ENCODE peak calls at places on chromosomes 1 and 21, in nine cellular contexts. D, L, X, N, W, F, C, A and E are unnamed samples.

GRCh38 chr1:209803568-209803967 is 2.4 kb downstream of the IRF6 start:
- DNase-seq in A (no peak), F (no peak), W (no peak), C (no peak), D (no peak), N (no peak), X (no peak), L (no peak), E (no peak)

GRCh38 chr21:39602793-39603192 is 9.9 kb upstream of the B3GALT5 start:
- DNase-seq in N (no peak), L (no peak), A (no peak), C (no peak), D (no peak), F (no peak), W (no peak), X (no peak), E (no peak)

GRCh38 chr1:170530972-170531757 is 801 bp upstream of the GORAB start:
- DNase-seq in W (peak; percentile 20), A (peak; percentile 55), L (no peak), N (peak; percentile 1), C (no peak), F (peak; percentile 40), X (no peak), D (peak; percentile 10), E (no peak)

GRCh38 chr1:180912801-180913616 is at the start of gene KIAA1614:
- DNase-seq in A (peak; percentile 84), D (no peak), C (no peak), L (no peak), F (peak; percentile 29), X (no peak), W (peak; percentile 22), N (peak; percentile 76), E (no peak)

GRCh38 chr1:201011616-201012015 is 11.9 kb downstream of the KIF21B start:
- DNase-seq in W (no peak), C (no peak), F (no peak), L (no peak), D (no peak), A (no peak), N (peak; percentile 87), X (no peak), E (no peak)

GRCh38 chr1:13513885-13514546 is at the start of gene LRRC38:
- DNase-seq in X (no peak), L (no peak), D (no peak), F (no peak), C (no peak), W (peak; percentile 64), A (peak; percentile 81), N (no peak), E (no peak)

GRCh38 chr1:3729594-3730555 is 22.4 kb upstream of the CCDC27 start:
- DNase-seq in L (no peak), D (no peak), A (peak; percentile 74), F (no peak), C (no peak), W (no peak), N (no peak), X (no peak), E (no peak)

GRCh38 chr1:74935446-74935845 is 198.7 kb upstream of the LHX8 start:
- DNase-seq in X (no peak), D (no peak), W (no peak), F (no peak), N (no peak), A (no peak), L (no peak), C (no peak), E (no peak)

GRCh38 chr1:94324168-94324544 is 86.8 kb upstream of the ARHGAP29 start:
- DNase-seq in L (no peak), W (peak; percentile 17), N (no peak), A (no peak), F (no peak), D (no peak), X (no peak), C (no peak), E (no peak)

GRCh38 chr1:232036161-232036942 is 409.8 kb downstream of the DISC1 start:
- DNase-seq in L (no peak), N (no peak), C (no peak), W (no peak), F (no peak), X (no peak), A (no peak), D (no peak), E (no peak)

GRCh38 chr1:55447488-55447887 is 232.3 kb upstream of the USP24 start:
- DNase-seq in A (no peak), L (no peak), D (peak; percentile 95), W (no peak), X (no peak), F (peak; percentile 23), N (no peak), C (no peak), E (peak; percentile 60)

GRCh38 chr1:201334325-201335173 is 42.9 kb downstream of the TNNT2 start:
- DNase-seq in D (no peak), A (no peak), C (no peak), W (peak; percentile 80), L (no peak), X (no peak), F (no peak), N (no peak), E (no peak)

GRCh38 chr1:68207129-68207689 is 25.1 kb downstream of the WLS start:
- DNase-seq in A (no peak), N (no peak), F (peak; percentile 29), W (peak; percentile 65), D (no peak), X (no peak), C (no peak), L (no peak), E (no peak)

GRCh38 chr1:55428944-55429931 is 214.1 kb upstream of the USP24 start:
- DNase-seq in D (peak; percentile 100), C (peak; percentile 88), F (peak; percentile 96), X (no peak), N (peak; percentile 5), L (no peak), W (peak; percentile 7), A (peak; percentile 61), E (peak; percentile 93)

GRCh38 chr1:43729816-43730463 is 22.6 kb downstream of the ST3GAL3 start:
- DNase-seq in D (no peak), L (no peak), W (no peak), X (no peak), A (no peak), C (no peak), N (no peak), F (no peak), E (no peak)

GRCh38 chr1:180360333-180361075 is 130.4 kb downstream of the LHX4 start:
- DNase-seq in N (no peak), D (no peak), X (no peak), A (no peak), C (no peak), F (peak; percentile 48), W (no peak), L (no peak), E (no peak)

GRCh38 chr1:213374369-213374768 is 323.3 kb downstream of the RPS6KC1 start:
- DNase-seq in W (peak; percentile 73), D (peak; percentile 51), N (peak; percentile 81), C (no peak), L (peak; percentile 13), F (peak; percentile 65), X (peak; percentile 44), A (no peak), E (no peak)

GRCh38 chr1:103265551-103265950 is 157.2 kb upstream of the COL11A1 start:
- DNase-seq in L (no peak), D (peak; percentile 4), A (no peak), W (peak; percentile 5), N (no peak), C (no peak), F (no peak), X (no peak), E (no peak)

GRCh38 chr1:45012639-45013278 is 705 bp downstream of the UROD start:
- DNase-seq in L (no peak), X (peak; percentile 14), W (peak; percentile 49), D (no peak), F (peak; percentile 75), A (peak; percentile 89), N (peak; percentile 50), C (no peak), E (no peak)

DNA sequence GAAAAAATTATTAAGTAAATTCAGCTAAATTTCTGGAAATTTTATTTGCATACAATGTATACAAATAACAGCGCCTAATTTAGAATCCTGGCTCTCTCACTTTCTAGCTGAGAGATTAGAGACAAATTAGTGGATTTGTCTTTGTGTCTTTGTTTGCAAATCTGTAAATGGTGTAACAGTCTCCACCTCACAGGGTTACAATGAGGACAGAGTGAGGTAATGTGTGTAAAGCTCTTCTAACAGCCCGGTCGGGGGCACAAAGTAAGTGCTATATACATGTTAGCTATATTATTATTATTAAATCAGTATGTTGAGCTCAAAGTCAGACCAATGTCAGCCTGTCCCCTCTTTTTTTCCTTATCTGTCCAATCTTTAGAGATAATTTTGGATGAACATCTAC is 5.0 kb upstream of the ADAMTSL4 start:
- DNase-seq in C (no peak), N (peak; percentile 1), L (no peak), W (no peak), D (no peak), X (no peak), A (no peak), F (no peak), E (no peak)
- H3K27ac ChIP-seq in C (peak overlapping the region; percentile 12), N (no peak overlapping the region), L (no peak overlapping the region), W (no peak overlapping the region), D (no peak overlapping the region), X (no peak overlapping the region), A (no peak overlapping the region), F (peak overlapping the region; percentile 34), E (no peak overlapping the region)

GRCh38 chr1:36257375-36257767 is 33.1 kb downstream of the THRAP3 start:
- DNase-seq in C (no peak), F (no peak), L (no peak), X (no peak), W (no peak), D (no peak), A (no peak), N (no peak), E (peak; percentile 12)
- H3K27ac ChIP-seq in C (no peak overlapping the region), F (peak overlapping the region; percentile 45), L (no peak overlapping the region), X (no peak overlapping the region), W (no peak overlapping the region), D (no peak overlapping the region), A (no peak overlapping the region), N (no peak overlapping the region), E (peak overlapping the region; percentile 40)

DNA sequence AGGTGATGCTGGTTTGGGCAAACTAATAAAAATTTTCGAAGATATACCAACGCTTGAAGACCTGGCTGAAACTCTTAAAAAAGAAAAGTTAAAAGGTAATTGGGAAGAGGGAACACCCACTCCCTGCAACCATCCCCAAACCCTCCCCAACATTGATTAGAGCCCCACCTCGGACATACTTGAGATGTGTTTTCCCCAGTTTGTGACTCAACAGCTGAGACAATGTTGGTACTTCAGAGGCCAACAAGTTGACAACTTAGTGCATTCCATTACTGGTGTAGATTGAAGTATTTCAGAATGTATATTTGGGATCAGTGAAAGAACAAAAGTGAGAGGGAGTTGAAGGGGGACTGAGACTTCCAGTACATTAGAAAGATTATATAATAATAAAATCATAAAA is 5.1 kb downstream of the IFI16 start:
- DNase-seq in F (no peak), X (no peak), C (no peak), A (no peak), L (no peak), W (no peak), N (no peak), D (no peak), E (no peak)
- H3K27ac ChIP-seq in F (no peak overlapping the region), X (no peak overlapping the region), C (no peak overlapping the region), A (peak overlapping the region; percentile 95), L (no peak overlapping the region), W (no peak overlapping the region), N (no peak overlapping the region), D (no peak overlapping the region), E (peak overlapping the region; percentile 67)

DNA sequence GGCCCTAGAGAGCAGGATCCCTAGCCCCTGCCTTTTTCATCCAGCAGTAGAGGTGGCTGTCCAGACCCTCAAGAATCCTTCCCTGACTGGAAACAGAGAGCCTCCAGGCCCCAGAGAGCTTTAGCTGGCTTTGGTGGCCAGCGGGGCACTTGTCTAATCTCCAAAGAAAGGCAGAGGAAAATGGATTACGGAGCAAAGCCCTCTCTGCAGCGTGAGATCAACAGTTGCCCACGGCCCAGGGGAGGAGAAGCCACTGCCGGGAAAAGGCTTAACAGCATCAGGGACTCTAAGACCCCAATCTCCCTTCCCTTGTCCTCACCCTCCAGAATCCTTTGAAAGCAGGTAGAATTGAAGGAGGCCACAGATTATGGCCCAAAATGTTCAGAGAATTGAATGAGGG is 35.8 kb upstream of the GRIK3 start:
- DNase-seq in X (no peak), W (no peak), L (no peak), D (no peak), C (no peak), A (no peak), N (no peak), F (no peak), E (no peak)
- H3K27ac ChIP-seq in X (no peak overlapping the region), W (no peak overlapping the region), L (no peak overlapping the region), D (no peak overlapping the region), C (no peak overlapping the region), A (no peak overlapping the region), N (no peak overlapping the region), F (no peak overlapping the region), E (no peak overlapping the region)